ENCODE peak calls at places on chromosomes 2 and 18, in four cellular contexts. L is CD4-positive, alpha-beta memory T cell; O is GM23248; D is pancreas. A is an unnamed sample. For H3K36me3, the result is how much of the 10 kb centered on the place peaks cover.

GRCh38 chr2:212282596-212283330 is 255.8 kb downstream of the ERBB4 start:
- DNase-seq in L (no peak), O (peak), D (no peak), A (no peak)

GRCh38 chr2:85766214-85766613 is 12.4 kb downstream of the ATOH8 start:
- DNase-seq in L (no peak), O (no peak), D (peak), A (no peak)

GRCh38 chr18:79275992-79276391 is 119.7 kb upstream of the NFATC1 start:
- DNase-seq in L (no peak), O (peak), D (no peak), A (no peak)

GRCh38 chr2:220991972-220992371 is 580.1 kb downstream of the EPHA4 start:
- DNase-seq in L (no peak), O (no peak), D (no peak), A (no peak)

GRCh38 chr18:45837283-45838070 is 12.0 kb downstream of the SIGLEC15 start:
- DNase-seq in L (peak), O (peak), D (no peak), A (peak)

GRCh38 chr2:183037281-183037659 is 987 bp downstream of the NCKAP1 start:
- DNase-seq in L (peak), O (peak), D (no peak), A (no peak)

GRCh38 chr2:219002395-219003266 is 9.4 kb upstream of the CRYBA2 start:
- DNase-seq in L (peak), O (peak), D (peak), A (peak)

GRCh38 chr2:231367178-231367577 is 28.3 kb upstream of the B3GNT7 start:
- DNase-seq in L (no peak), O (no peak), D (no peak), A (no peak)

GRCh38 chr18:79953921-79954651 is 2.6 kb upstream of the SLC66A2 start:
- DNase-seq in L (no peak), O (no peak), D (no peak), A (peak)

GRCh38 chr2:83071914-83072313 is 1387.2 kb downstream of the SUCLG1 start:
- DNase-seq in L (no peak), O (no peak), D (no peak), A (no peak)

GRCh38 chr2:84701880-84702279 is 179.0 kb downstream of the TRABD2A start:
- DNase-seq in L (no peak), O (peak), D (no peak), A (no peak)

GRCh38 chr2:100895402-100895801 is 75.5 kb downstream of the NPAS2 start:
- DNase-seq in L (no peak), O (no peak), D (peak), A (peak)

GRCh38 chr18:6601241-6601640 is 128.3 kb upstream of the ARHGAP28 start:
- DNase-seq in L (no peak), O (no peak), D (no peak), A (no peak)

GRCh38 chr2:120477831-120478481 is 132.0 kb downstream of the INHBB start:
- DNase-seq in L (no peak), O (no peak), D (no peak), A (no peak)

GRCh38 chr2:85925216-85925671 is 36.5 kb upstream of the ST3GAL5 start:
- DNase-seq in L (no peak), O (no peak), D (no peak), A (no peak)

GRCh38 chr2:10514743-10515142 is 66.6 kb upstream of the ODC1 start:
- DNase-seq in L (no peak), O (peak), D (no peak), A (no peak)

GRCh38 chr18:627211-627610 is 30.2 kb upstream of the TYMS start:
- DNase-seq in L (no peak), O (peak), D (no peak), A (no peak)

GRCh38 chr18:69947361-69948106 is at the start of gene CD226:
- DNase-seq in L (peak), O (no peak), D (no peak), A (peak)

GRCh38 chr2:174117951-174118930 is 130.1 kb downstream of the OLA1 start:
- DNase-seq in L (no peak), O (peak), D (no peak), A (no peak)

DNA sequence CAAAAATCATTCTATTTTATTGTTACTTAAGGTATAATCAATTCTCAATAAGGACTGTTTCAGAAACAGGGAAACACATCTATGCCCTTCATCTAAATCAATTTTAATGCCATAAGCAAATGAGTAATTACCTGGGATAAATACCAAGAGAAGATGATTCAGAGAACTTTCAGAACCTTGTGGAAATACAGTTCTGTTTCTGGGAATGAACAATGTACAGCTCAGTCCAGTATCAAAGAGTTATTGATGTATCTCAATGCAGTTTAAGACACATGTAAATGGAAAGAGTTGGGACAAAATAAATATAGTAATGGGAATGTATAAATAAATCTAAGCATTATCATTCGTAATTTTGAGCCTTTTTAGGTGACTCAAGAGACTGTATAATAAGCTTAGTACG is 60.1 kb downstream of the PTPN2 start:
- DNase-seq in L (no peak), O (peak), D (no peak), A (no peak)
- H3K36me3 ChIP-seq in L (under half), O (under half), D (under half), A (under half)

DNA sequence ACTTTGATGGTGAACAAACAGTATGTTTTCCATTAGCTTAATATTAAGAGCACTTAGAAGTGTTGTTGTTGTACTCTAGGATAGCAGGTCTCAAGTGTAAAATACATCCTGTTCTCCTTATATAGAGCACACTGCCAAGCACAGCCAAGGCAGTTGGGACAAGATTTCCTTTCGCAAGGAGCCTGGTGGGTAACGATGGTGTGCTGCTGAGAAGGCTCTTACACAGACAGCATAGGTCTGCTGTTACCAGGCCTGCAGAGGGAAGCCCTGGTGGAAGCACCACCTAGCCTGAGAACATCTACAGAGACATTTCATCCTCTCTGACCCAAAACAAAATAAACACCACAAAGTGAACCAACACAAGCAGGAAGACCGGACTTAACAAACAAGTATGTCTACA is 83.5 kb downstream of the BCL11A start:
- DNase-seq in L (no peak), O (no peak), D (no peak), A (no peak)
- H3K36me3 ChIP-seq in L (under half), O (under half), D (under half), A (under half)

GRCh38 chr2:19936979-19937378 is 35.2 kb upstream of the TTC32 start:
- DNase-seq in L (no peak), O (no peak), D (no peak), A (no peak)

GRCh38 chr2:19936203-19936602 is 34.4 kb upstream of the TTC32 start:
- DNase-seq in L (no peak), O (no peak), D (no peak), A (no peak)

GRCh38 chr2:19929226-19929625 is 27.4 kb upstream of the TTC32 start:
- DNase-seq in L (no peak), O (peak), D (no peak), A (no peak)

GRCh38 chr2:19933351-19933981 is 31.7 kb upstream of the TTC32 start:
- DNase-seq in L (no peak), O (peak), D (no peak), A (no peak)

DNA sequence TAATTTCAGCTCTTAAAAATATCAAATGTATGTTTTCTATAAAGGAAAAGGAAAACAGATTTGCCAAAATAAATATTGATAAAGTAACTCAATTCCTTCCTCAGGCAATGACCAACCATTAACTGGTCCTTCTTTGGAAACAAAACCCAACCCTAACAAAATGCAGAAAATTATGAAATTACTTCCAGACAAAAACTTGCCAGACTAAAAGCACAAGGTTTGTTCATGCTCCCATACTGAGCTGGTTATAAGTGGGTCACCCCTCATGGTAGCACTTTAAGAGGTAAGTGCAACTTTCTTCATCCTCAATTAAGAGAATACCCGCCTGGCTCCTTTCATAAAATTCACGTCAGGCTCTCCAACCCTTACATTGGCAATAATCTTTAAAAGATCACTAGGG is 31.1 kb upstream of the TTC32 start:
- DNase-seq in L (no peak), O (no peak), D (no peak), A (no peak)
- H3K36me3 ChIP-seq in L (under half), O (under half), D (under half), A (under half)

GRCh38 chr2:233847248-233847898 is 7.0 kb downstream of the HJURP start:
- DNase-seq in L (no peak), O (no peak), D (no peak), A (no peak)
- H3K36me3 ChIP-seq in L (under half), O (under half), D (under half), A (under half)

DNA sequence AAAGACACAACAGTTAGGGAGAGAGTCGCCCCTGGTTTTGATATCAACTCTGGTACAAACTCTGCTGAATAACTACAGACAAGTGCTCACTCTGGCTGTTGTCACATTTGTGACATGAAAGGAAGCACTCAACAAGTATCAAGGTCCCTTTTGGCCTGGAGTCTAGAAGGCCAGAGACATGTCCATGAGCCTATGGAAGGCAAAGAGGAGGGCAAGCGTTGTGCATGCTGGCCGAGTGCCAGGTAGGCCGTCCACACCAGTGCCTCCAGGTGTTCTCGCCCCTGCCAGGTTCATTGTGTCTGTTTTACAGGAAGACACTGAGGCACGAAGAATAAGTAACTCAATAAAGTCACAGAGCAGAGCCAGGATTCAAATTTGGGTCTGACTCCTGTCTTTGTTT is 21.1 kb downstream of the ILKAP start:
- DNase-seq in L (no peak), O (no peak), D (no peak), A (no peak)
- H3K36me3 ChIP-seq in L (half or more), O (half or more), D (half or more), A (under half)

GRCh38 chr2:28035816-28036215 is 145.3 kb downstream of the BABAM2 start:
- DNase-seq in L (no peak), O (no peak), D (no peak), A (no peak)

GRCh38 chr2:28036307-28036706 is 145.8 kb downstream of the BABAM2 start:
- DNase-seq in L (no peak), O (peak), D (no peak), A (no peak)

GRCh38 chr2:28032816-28033215 is 142.3 kb downstream of the BABAM2 start:
- DNase-seq in L (no peak), O (no peak), D (no peak), A (no peak)

GRCh38 chr2:28034696-28035095 is 144.2 kb downstream of the BABAM2 start:
- DNase-seq in L (no peak), O (no peak), D (no peak), A (no peak)

DNA sequence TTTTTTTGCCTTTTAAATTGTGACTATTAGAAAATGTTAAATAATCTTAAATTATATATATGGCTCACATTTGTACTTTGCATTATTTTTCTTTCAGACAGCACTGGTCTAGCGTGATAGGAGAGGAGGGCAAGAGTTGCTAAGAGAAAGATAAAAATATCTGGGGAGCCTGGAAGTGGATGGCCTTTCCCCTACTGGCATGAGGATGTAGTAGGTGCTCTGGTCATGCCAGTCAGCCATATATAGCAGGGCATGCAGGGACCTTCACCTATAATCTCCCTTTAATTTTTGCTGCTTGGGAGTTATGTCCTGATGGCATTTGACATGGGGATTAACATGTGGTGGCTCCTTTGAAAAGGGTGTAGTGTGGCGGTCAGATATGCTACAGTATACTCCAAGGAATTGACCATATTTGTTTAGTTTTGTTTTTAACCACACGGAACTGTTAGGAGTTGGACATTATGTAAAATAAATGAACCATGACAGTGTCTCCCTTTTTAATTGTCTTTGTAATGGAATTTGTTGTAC is 144.7 kb downstream of the BABAM2 start:
- DNase-seq in L (no peak), O (no peak), D (no peak), A (no peak)
- H3K36me3 ChIP-seq in L (under half), O (under half), D (under half), A (under half)

DNA sequence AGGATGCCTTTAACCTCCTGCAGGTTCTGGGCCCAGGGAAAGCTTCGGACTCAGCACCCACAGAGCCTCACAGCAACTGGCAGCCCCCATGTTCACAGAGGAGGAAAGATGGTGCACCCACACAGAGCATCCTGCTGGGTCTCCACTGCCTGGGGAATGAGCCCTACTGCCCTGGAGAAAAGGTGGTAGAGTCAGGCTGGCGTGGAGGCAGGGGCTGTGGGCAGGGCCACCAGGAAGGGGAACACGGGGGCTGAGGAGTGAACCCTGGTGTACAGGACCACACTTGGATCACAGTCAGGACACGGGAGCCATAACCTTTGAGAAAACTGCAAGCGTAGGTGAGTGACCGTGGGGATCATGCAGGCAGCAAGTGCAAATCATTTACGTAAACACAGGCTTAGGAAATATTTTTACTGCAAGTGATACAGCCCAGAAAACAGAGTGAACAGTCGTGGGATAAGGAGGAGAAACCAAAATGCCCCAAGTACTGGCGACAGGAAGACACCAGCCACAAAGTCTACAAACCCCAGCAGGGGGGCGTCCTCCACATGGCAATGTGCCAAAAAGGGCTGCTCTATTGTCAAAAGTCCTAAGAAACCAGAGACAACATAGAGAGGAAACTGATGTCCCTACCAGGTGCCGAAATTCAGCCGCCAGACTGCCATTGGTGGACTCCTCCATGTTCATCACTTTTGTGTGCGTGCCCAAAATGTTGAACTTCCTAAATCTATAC is 27.6 kb downstream of the STAT1 start:
- DNase-seq in L (no peak), O (no peak), D (no peak), A (no peak)
- H3K36me3 ChIP-seq in L (half or more), O (half or more), D (half or more), A (under half)

GRCh38 chr2:217817466-217818292 is 185.1 kb downstream of the TNS1 start:
- DNase-seq in L (no peak), O (no peak), D (peak), A (no peak)
- H3K36me3 ChIP-seq in L (under half), O (half or more), D (half or more), A (under half)